ENCODE peak calls at places on chromosomes 7 and 10, in five cellular contexts. I, P, Z, W and M are unnamed samples. For H3K36me3 and H3K4me1, the result is how much of the 10 kb centered on the place peaks cover.

GRCh38 chr7:38311329-38311937 is 38.0 kb upstream of the TARP start:
- DNase-seq in I (no peak), P (no peak), Z (no peak), W (no peak), M (peak)

GRCh38 chr7:101598422-101598957 is 30.6 kb downstream of the MYL10 start:
- DNase-seq in I (peak), P (peak), Z (no peak), W (peak), M (peak)

GRCh38 chr7:80213814-80214213 is 79.2 kb downstream of the GNAI1 start:
- DNase-seq in I (no peak), P (no peak), Z (no peak), W (no peak), M (no peak)

GRCh38 chr10:119449760-119450461 is 92.6 kb downstream of the RGS10 start:
- DNase-seq in I (no peak), P (no peak), Z (no peak), W (no peak), M (peak)

GRCh38 chr10:63707254-63707910 is 186.2 kb downstream of the REEP3 start:
- DNase-seq in I (peak), P (no peak), Z (peak), W (peak), M (peak)

GRCh38 chr7:17608114-17608833 is 309.8 kb downstream of the AHR start:
- DNase-seq in I (no peak), P (no peak), Z (no peak), W (no peak), M (no peak)

GRCh38 chr10:76397210-76397881 is 965.9 kb downstream of the LRMDA start:
- DNase-seq in I (no peak), P (no peak), Z (no peak), W (peak), M (no peak)

GRCh38 chr7:95772298-95772770 is at the start of gene DYNC1I1:
- DNase-seq in I (no peak), P (peak), Z (peak), W (peak), M (peak)

GRCh38 chr10:3102721-3103410 is 35.5 kb downstream of the PFKP start:
- DNase-seq in I (no peak), P (no peak), Z (peak), W (peak), M (no peak)

GRCh38 chr10:725786-726185 is 36.3 kb upstream of the DIP2C start:
- DNase-seq in I (no peak), P (no peak), Z (no peak), W (no peak), M (no peak)

GRCh38 chr10:50538473-50539398 is 85.0 kb downstream of the SGMS1 start:
- DNase-seq in I (peak), P (peak), Z (peak), W (no peak), M (no peak)

DNA sequence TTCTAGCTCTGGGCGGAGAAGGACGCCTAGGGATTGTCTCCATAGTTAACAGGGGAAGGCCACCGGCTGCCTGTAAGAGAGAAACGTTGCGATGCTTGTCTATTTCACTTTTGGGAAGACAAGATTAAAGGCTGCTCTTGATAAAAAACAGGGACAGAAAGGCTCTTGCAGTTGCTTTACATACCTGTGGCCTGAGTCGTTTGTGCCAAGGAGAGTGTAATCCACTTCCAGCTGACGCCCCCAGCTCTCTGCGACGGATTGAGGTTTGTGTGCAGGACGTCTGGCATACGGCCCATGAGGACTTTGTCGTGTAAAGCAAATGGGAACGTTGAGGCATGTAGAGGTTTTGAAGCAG is 1.1 kb downstream of the MAP3K8 start:
- DNase-seq in I (no peak), P (peak), Z (no peak), W (no peak), M (peak)
- TF ChIP-seq POLR2AphosphoS5 in I (no peak), P (no peak), Z (no peak), W (no peak), M (no peak)

DNA sequence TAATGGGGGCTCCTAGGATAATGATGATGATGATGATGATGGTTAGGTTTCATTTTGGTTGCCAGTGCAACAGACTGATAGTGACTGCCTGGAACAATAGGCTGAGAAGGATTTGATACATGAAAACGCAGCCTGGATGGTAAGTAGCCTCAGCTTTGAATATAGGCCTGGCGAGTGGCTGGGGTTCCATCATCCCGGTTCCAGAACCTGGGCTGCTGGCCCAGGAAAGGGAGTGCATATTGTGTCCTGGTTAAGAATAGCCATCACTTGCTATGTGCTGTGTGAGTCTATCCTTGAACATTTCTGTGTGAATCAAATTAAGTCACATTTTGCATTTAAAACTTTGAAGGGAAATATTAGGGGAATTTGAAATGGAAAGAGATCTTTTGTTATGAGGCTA is 62.7 kb downstream of the SHH start:
- DNase-seq in I (no peak), P (no peak), Z (no peak), W (no peak), M (no peak)
- H3K36me3 ChIP-seq in I (under half), P (under half), Z (under half), W (under half), M (under half)

GRCh38 chr10:49293208-49293603 is 5.8 kb upstream of the C10orf71 start:
- DNase-seq in I (no peak), P (no peak), Z (no peak), W (no peak), M (no peak)

GRCh38 chr10:49296826-49297225 is 2.1 kb upstream of the C10orf71 start:
- DNase-seq in I (no peak), P (no peak), Z (no peak), W (no peak), M (no peak)

GRCh38 chr10:49292565-49293207 is 6.3 kb upstream of the C10orf71 start:
- DNase-seq in I (no peak), P (no peak), Z (no peak), W (no peak), M (no peak)

GRCh38 chr10:49296382-49296781 is 2.6 kb upstream of the C10orf71 start:
- DNase-seq in I (no peak), P (no peak), Z (no peak), W (no peak), M (no peak)

DNA sequence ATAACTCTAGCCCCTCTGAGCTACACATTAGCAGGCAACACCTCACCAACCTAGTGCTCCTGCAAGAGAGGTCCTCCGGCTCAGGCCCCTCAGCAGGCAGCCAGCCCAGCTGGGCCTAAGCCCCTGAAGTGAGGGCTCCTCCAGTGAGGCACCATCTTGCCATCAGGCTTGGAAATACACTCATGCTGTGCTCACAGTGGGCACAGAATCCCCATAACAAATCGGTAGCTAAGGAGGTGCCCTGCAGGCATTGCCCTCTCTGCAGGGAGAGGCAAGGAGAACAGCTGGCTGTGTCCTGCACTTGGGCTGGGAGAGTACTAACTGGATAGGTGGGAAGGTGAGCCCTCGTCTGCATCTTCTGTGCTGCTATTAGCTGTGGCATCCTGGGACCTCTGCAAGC is 3.7 kb upstream of the C10orf71 start:
- DNase-seq in I (no peak), P (no peak), Z (no peak), W (no peak), M (no peak)
- H3K4me1 ChIP-seq in I (under half), P (under half), Z (under half), W (under half), M (under half)

GRCh38 chr7:143477501-143478150 is at the start of gene TAS2R41:
- DNase-seq in I (no peak), P (no peak), Z (no peak), W (no peak), M (no peak)
- TF ChIP-seq POLR2AphosphoS5 in I (no peak), P (no peak), Z (no peak), W (no peak), M (no peak)